ENCODE peak calls at places on chromosomes 4 and X, in five cellular contexts. C is lower leg skin, F is K562, N is thyroid gland, W is A549. V is an unnamed sample.

GRCh38 chrX:106862972-106863688 is 40.0 kb downstream of the RIPPLY1 start:
- DNase-seq in C (no peak), W (peak), F (no peak), N (peak), V (no peak)

GRCh38 chrX:2664497-2664896 is 26.6 kb upstream of the CD99 start:
- DNase-seq in W (no peak), F (no peak), C (no peak), N (no peak), V (no peak)

GRCh38 chr4:169823685-169824084 is 65.9 kb upstream of the HPF1 start:
- DNase-seq in N (peak), C (no peak), F (no peak), W (peak), V (no peak)

GRCh38 chr4:155428128-155428527 is 51.4 kb upstream of the MAP9 start:
- DNase-seq in N (no peak), F (no peak), W (no peak), C (no peak), V (no peak)

GRCh38 chr4:93646225-93646930 is 182.2 kb upstream of the ATOH1 start:
- DNase-seq in C (no peak), W (peak), F (no peak), N (no peak), V (no peak)

GRCh38 chrX:77966361-77966760 is 3.1 kb downstream of the PGAM4 start:
- DNase-seq in F (no peak), C (no peak), N (no peak), W (no peak), V (no peak)

GRCh38 chr4:77449996-77450395 is 155.6 kb upstream of the CXCL13 start:
- DNase-seq in C (no peak), N (no peak), F (no peak), W (no peak), V (no peak)

GRCh38 chr4:185711764-185712163 is 100.2 kb downstream of the SORBS2 start:
- DNase-seq in F (no peak), N (no peak), C (no peak), W (no peak), V (no peak)

GRCh38 chr4:20283039-20283438 is 31.3 kb downstream of the SLIT2 start:
- DNase-seq in C (no peak), N (no peak), F (no peak), W (no peak), V (no peak)

GRCh38 chr4:74394476-74395136 is 29.7 kb downstream of the EREG start:
- DNase-seq in N (no peak), C (no peak), F (peak), W (no peak), V (no peak)

DNA sequence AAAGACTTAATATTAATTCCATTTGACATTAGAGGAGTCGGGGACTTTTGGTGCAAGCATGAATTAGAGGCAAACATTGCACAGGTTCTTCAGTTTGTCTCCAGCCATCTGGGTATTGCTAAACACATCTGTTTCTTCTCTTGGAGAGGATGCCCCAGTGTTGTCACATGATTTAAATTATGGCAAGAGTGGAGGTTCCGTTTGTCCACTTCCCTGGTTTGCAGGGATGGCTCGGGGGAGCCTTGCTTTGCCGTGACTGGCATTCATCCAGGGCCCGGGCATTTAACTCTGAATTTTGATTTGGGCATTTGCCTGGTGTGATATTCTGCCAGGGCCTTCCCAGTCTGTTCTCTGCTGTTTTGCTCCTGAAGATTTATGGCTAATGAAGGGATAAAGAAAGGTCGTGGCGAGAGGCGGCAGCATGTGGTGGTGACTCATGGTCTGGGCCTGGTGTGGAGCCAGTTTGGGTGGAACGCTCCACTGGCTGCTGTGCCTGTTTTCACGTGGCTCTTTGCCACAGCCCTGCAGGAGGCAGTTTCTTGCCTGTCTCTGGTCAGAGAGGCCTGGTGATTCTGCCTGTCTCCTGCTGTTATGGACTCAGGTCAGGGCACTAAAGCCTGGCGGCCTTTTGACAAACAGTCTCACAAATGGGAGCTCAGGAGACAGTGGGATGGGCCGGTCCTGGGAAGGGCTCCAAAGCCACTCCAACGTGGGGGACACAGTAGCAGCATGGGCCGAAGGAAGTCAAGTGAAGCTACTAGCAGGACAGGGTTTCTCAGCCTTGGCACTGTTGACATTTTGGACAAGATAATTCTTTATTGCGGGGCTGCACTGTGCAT is 99.4 kb upstream of the PGRMC2 start:
- DNase-seq in F (peak), C (peak), N (peak), W (peak), V (peak)
- TF ChIP-seq POLR2A in F (no peak), C (no peak), N (peak), W (no peak), V (no peak)

GRCh38 chrX:154380153-154380552 is 1.1 kb downstream of the EMD start:
- DNase-seq in N (peak), F (no peak), C (no peak), W (no peak), V (no peak)

GRCh38 chrX:154382483-154383069 is 3.5 kb downstream of the EMD start:
- DNase-seq in N (peak), C (no peak), F (no peak), W (no peak), V (no peak)

GRCh38 chrX:154381271-154381670 is 2.2 kb downstream of the EMD start:
- DNase-seq in F (no peak), C (no peak), N (no peak), W (no peak), V (no peak)

GRCh38 chrX:154379569-154379951 is 465 bp downstream of the EMD start:
- DNase-seq in F (no peak), N (no peak), W (no peak), C (no peak), V (no peak)

DNA sequence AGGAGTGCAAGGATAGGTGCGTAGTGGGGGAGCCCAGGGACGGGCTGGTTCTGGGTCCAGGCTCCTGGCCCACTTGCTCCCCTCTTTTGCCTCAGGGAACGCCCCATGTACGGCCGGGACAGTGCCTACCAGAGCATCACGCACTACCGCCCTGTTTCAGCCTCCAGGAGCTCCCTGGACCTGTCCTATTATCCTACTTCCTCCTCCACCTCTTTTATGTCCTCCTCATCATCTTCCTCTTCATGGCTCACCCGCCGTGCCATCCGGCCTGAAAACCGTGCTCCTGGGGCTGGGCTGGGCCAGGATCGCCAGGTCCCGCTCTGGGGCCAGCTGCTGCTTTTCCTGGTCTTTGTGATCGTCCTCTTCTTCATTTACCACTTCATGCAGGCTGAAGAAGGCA is 1.7 kb downstream of the EMD start:
- DNase-seq in N (no peak), C (no peak), F (no peak), W (no peak), V (no peak)
- H3K4me3 ChIP-seq in N (no peak), C (no peak), F (peak), W (peak), V (peak)

DNA sequence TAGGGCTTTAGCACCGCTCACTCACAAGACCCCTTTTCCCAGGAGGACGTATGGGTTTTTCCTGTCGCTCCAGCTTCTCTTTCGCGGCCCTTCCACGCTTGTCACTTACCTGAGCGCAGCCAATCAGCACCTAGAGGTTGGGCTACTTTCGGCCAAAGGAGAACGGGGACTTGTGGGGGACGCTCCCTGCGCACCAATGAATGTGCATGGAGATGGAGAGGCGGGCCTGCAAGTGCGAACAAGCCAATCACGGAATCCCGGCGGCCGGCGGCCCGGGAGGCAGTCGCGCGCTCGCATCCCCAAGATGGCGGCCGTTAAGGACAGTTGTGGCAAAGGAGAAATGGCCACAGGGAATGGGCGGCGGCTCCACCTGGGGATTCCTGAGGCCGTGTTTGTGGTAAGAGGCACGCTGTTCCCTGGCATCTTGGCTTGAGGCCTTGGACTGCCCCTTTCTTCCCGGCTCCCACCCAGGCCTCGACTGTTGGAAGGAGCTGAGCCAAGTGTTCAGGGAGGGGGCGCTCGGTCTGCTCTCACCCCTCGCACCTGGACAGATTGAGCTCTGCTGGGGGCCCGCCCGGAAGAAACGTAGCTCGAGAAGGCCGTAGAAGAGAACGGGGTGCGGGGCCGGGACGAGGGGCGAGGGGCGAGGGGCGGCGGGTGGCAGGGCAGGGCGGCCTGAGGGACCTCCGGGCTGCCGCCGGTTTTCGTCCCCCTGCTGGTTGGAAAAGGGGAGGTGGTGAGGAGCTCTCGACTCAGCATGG is at the start of gene VBP1:
- DNase-seq in W (peak), C (peak), N (peak), F (peak), V (peak)
- TF ChIP-seq POLR2A in W (peak), C (no peak), N (peak), F (peak), V (peak)

GRCh38 chr4:42391356-42391675 is 6.0 kb upstream of the SHISA3 start:
- DNase-seq in F (no peak), N (no peak), W (no peak), C (no peak), V (no peak)
- H3K4me3 ChIP-seq in F (no peak), N (no peak), W (no peak), C (no peak), V (no peak)

GRCh38 chr4:15584785-15585184 is 70.4 kb downstream of the FBXL5 start:
- DNase-seq in N (no peak), C (no peak), W (no peak), F (no peak), V (no peak)
- TF ChIP-seq POLR2A in N (no peak), C (no peak), W (no peak), F (no peak), V (no peak)

DNA sequence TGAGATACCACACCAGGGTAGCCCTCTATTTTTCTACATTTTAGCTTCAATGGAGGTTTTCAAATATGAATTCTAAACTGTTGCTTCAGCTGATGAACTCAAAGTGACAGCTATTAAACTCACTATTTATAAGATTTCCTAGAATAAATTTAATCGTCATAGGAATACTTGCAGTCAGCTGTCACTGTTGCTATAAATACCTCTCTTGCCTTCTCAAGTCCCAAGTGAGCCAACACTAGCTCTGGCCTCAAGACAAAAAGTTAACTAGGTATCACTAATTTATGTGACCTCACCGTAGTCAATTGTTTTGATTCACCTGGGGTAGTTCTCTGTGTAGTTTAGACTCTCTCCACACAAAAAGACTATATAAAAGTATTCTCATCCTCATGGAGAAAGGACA is 34.3 kb upstream of the PROM1 start:
- DNase-seq in C (no peak), W (no peak), N (peak), F (no peak), V (no peak)
- H3K4me3 ChIP-seq in C (no peak), W (no peak), N (no peak), F (no peak), V (no peak)

DNA sequence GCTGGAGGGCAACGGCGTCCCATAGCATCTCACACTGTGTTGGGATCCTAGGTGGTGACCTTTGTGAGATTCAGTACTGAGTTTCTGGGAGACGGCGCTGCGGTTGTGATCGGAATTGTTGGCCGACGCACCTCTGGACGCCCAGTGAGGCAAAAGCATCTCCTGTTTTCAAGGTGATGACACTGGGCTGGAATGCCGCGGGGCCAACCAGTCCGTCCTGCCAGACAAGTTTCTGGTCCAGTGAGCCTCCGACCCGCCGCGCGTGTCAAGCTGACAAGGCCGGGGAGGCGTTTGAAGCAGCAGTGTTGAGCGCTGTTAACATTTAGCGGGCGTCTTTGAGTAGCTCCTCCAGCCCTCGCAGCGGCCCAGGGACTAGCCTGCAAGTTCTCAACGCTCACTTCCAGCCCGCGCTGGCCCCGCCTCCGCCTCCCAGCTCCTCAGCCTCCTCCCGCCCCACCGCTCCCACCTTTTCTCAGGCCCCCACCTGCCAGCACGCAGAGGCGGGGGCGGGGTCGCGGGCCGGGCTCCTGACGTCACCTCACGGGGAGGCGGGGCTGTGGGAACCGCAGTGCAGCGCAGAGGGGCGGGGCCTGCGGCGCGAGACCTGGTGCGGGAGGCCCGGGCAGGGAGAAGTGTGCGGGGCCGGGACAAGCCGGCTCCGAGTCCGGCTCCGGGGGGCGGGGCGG is 482 bp upstream of the CDS1 start:
- DNase-seq in F (peak), N (peak), C (peak), W (peak), V (peak)
- TF ChIP-seq POLR2A in F (no peak), N (peak), C (no peak), W (no peak), V (no peak)

DNA sequence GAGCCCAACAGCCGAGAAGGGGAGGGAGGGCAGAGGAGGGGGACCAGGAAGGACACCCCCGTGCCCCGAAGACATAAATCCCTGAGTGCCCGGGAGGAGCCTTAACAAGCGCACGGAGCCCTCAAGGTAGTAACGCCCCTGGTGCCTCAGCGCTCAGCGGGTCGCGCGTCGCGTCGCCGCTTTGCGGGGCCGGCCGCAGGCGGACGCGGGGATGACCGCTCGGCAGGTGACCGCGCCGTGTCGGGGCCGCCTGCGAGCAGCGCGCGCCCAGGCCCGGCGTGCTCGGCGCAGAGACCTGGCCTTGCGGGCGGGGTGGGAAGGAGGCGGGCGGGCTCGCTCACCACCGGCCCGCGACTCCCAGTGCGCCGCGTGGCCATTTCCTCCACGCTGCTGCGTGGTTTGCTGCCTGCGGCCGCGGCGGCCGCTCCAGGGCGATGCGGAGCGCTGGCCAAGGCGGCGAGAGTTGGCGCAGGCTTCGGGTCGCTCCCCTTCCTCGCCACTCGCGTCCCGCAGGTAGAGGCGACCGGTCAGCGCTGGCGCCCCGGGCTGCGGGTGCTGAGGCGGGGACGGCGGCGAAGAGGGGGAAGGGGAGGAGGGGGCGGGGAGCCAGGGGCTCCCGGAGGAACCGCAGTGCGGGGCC is 632 bp downstream of the CCSER1 start:
- DNase-seq in W (no peak), F (no peak), C (no peak), N (peak), V (no peak)
- H3K4me3 ChIP-seq in W (peak), F (no peak), C (peak), N (peak), V (peak)

V was measured in esophagus squamous epithelium.